ENCODE peak calls at places on chromosomes 11 and 22, in ten cellular contexts. Q is left ventricle myocardium inferior; L is mammary epithelial cell; R is testis; E is CD8-positive, alpha-beta T cell; N is bronchial epithelial cell; M is IMR-90; X is AG04450; A is AG04449; S is cardiac muscle cell. I is an unnamed sample.

GRCh38 chr11:103164093-103164796 is 55.0 kb downstream of the DYNC2H1 start:
- DNase-seq in Q (no peak), L (no peak), R (no peak), E (no peak), N (no peak), M (no peak), X (no peak), A (no peak), S (no peak), I (no peak)

GRCh38 chr22:46894081-46894671 is 131.7 kb downstream of the TBC1D22A start:
- DNase-seq in Q (no peak), L (no peak), R (peak), E (no peak), N (no peak), M (peak), X (no peak), A (no peak), S (no peak), I (peak)

GRCh38 chr11:113593698-113594308 is 112.3 kb downstream of the TMPRSS5 start:
- DNase-seq in Q (no peak), L (no peak), R (no peak), E (no peak), N (no peak), M (no peak), X (no peak), A (no peak), S (no peak), I (peak)

GRCh38 chr11:66291706-66292542 is at the start of gene TMEM151A:
- DNase-seq in Q (no peak), L (no peak), R (no peak), E (no peak), N (no peak), M (no peak), X (no peak), A (no peak), S (no peak), I (no peak)

GRCh38 chr11:95507794-95508193 is 276.8 kb upstream of the SESN3 start:
- DNase-seq in Q (no peak), L (no peak), R (no peak), E (no peak), N (no peak), M (no peak), X (no peak), A (no peak), S (no peak), I (no peak)

GRCh38 chr11:29024386-29024785 is 916.2 kb downstream of the METTL15 start:
- DNase-seq in Q (no peak), L (no peak), R (no peak), E (no peak), N (peak), M (peak), X (no peak), A (no peak), S (no peak), I (no peak)

GRCh38 chr11:76629853-76630599 is 40.5 kb downstream of the LRRC32 start:
- DNase-seq in Q (peak), L (no peak), R (peak), E (no peak), N (peak), M (peak), X (no peak), A (no peak), S (no peak), I (peak)

GRCh38 chr11:12724301-12725046 is 50.3 kb downstream of the TEAD1 start:
- DNase-seq in Q (peak), L (peak), R (peak), E (no peak), N (peak), M (peak), X (peak), A (peak), S (no peak), I (peak)

GRCh38 chr11:2567026-2567671 is 122.3 kb downstream of the KCNQ1 start:
- DNase-seq in Q (no peak), L (no peak), R (no peak), E (no peak), N (no peak), M (no peak), X (no peak), A (no peak), S (no peak), I (no peak)

GRCh38 chr11:110984147-110984546 is 261.4 kb upstream of the POU2AF2 start:
- DNase-seq in Q (no peak), L (peak), R (no peak), E (no peak), N (peak), M (peak), X (peak), A (no peak), S (no peak), I (peak)

GRCh38 chr11:45815747-45816146 is 10.8 kb downstream of the SLC35C1 start:
- DNase-seq in Q (no peak), L (peak), R (no peak), E (no peak), N (peak), M (peak), X (no peak), A (no peak), S (no peak), I (no peak)

GRCh38 chr11:126352934-126353801 is 2.3 kb upstream of the ST3GAL4 start:
- DNase-seq in Q (no peak), L (peak), R (no peak), E (no peak), N (peak), M (peak), X (no peak), A (no peak), S (no peak), I (peak)

GRCh38 chr11:77137421-77137820 is 9.4 kb downstream of the MYO7A start:
- DNase-seq in Q (no peak), L (no peak), R (no peak), E (no peak), N (no peak), M (no peak), X (no peak), A (no peak), S (no peak), I (no peak)

GRCh38 chr22:27997538-27997937 is 78.5 kb upstream of the PITPNB start:
- DNase-seq in Q (no peak), L (no peak), R (no peak), E (no peak), N (no peak), M (peak), X (no peak), A (no peak), S (no peak), I (no peak)

GRCh38 chr11:131637469-131638175 is 267.2 kb downstream of the NTM start:
- DNase-seq in Q (no peak), L (no peak), R (no peak), E (no peak), N (no peak), M (no peak), X (no peak), A (peak), S (no peak), I (no peak)

GRCh38 chr22:41565403-41566054 is 4.7 kb downstream of the CSDC2 start:
- DNase-seq in Q (no peak), L (peak), R (peak), E (no peak), N (peak), M (peak), X (peak), A (no peak), S (no peak), I (peak)

GRCh38 chr11:73647459-73648100 is 1.2 kb downstream of the PLEKHB1 start:
- DNase-seq in Q (peak), L (peak), R (peak), E (peak), N (peak), M (peak), X (peak), A (no peak), S (peak), I (peak)
- H3K4me3 ChIP-seq in Q (peak), L (no peak), R (no peak), E (peak), N (no peak), M (peak), X (peak), A (peak), S (peak), I (no peak)

GRCh38 chr22:49046546-49047305 is 780.9 kb downstream of the BRD1 start:
- DNase-seq in Q (no peak), L (no peak), R (peak), E (peak), N (no peak), M (no peak), X (no peak), A (no peak), S (peak), I (no peak)
- TF ChIP-seq CTCF in Q (peak), L (no peak), R (no peak), E (no peak), N (no peak), M (no peak), X (no peak), A (no peak), S (no peak), I (no peak)

DNA sequence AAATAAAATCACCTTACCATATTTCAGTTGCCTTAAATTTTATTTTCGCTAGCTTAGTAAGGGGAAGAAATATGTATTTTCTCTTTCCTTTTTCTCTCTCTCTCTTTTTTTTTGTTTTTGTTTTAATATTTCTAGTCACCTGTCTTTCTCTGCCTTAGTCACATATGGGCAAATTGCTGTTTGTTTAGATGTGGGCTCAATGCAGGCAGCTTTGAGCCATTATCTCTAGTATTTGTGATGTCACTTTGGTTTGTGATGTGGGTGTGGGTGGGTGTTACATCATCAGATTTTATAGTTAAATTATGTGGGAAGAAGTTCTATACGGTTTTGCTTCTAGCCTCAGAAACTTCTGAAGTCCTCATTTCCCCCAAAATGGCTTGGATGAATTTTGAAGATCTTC is at the start of gene C22orf31:
- DNase-seq in Q (no peak), L (no peak), R (no peak), E (no peak), N (no peak), M (peak), X (no peak), A (no peak), S (no peak), I (no peak)
- H3K4me3 ChIP-seq in Q (no peak), L (no peak), R (no peak), E (no peak), N (no peak), M (no peak), X (no peak), A (no peak), S (no peak), I (no peak)

GRCh38 chr11:31881825-31882224 is 70.7 kb upstream of the PAX6 start:
- DNase-seq in Q (no peak), L (no peak), R (no peak), E (no peak), N (no peak), M (no peak), X (no peak), A (no peak), S (no peak), I (no peak)

GRCh38 chr11:31884080-31884479 is 73.0 kb upstream of the PAX6 start:
- DNase-seq in Q (no peak), L (no peak), R (no peak), E (no peak), N (no peak), M (no peak), X (no peak), A (no peak), S (no peak), I (no peak)

GRCh38 chr11:31882951-31883392 is 71.8 kb upstream of the PAX6 start:
- DNase-seq in Q (no peak), L (no peak), R (no peak), E (no peak), N (no peak), M (no peak), X (no peak), A (no peak), S (no peak), I (no peak)

GRCh38 chr11:31883435-31883834 is 72.3 kb upstream of the PAX6 start:
- DNase-seq in Q (no peak), L (no peak), R (no peak), E (no peak), N (no peak), M (no peak), X (no peak), A (no peak), S (no peak), I (no peak)

GRCh38 chr11:31887180-31887579 is 76.1 kb upstream of the PAX6 start:
- DNase-seq in Q (no peak), L (no peak), R (no peak), E (no peak), N (no peak), M (no peak), X (no peak), A (no peak), S (no peak), I (no peak)
- TF ChIP-seq CTCF in Q (no peak), L (peak), R (no peak), E (no peak), N (no peak), M (no peak), X (no peak), A (no peak), S (peak), I (peak)

GRCh38 chr11:107731911-107732310 is 20.1 kb upstream of the SLN start:
- DNase-seq in Q (no peak), L (no peak), R (no peak), E (no peak), N (no peak), M (no peak), X (no peak), A (no peak), S (no peak), I (no peak)

GRCh38 chr11:107732327-107733051 is 20.6 kb upstream of the SLN start:
- DNase-seq in Q (no peak), L (no peak), R (no peak), E (no peak), N (no peak), M (no peak), X (no peak), A (no peak), S (no peak), I (no peak)

GRCh38 chr11:107736546-107736945 is 24.7 kb upstream of the SLN start:
- DNase-seq in Q (no peak), L (no peak), R (no peak), E (no peak), N (no peak), M (no peak), X (no peak), A (no peak), S (no peak), I (no peak)

GRCh38 chr11:107733518-107733917 is 21.7 kb upstream of the SLN start:
- DNase-seq in Q (no peak), L (no peak), R (no peak), E (no peak), N (peak), M (no peak), X (no peak), A (no peak), S (no peak), I (peak)
- H3K4me3 ChIP-seq in Q (no peak), L (no peak), R (no peak), E (no peak), N (no peak), M (no peak), X (no peak), A (no peak), S (no peak), I (no peak)

GRCh38 chr11:122782222-122782621 is 56.1 kb upstream of the CRTAM start:
- DNase-seq in Q (no peak), L (no peak), R (no peak), E (no peak), N (no peak), M (no peak), X (no peak), A (no peak), S (no peak), I (no peak)

GRCh38 chr11:122784325-122785155 is 53.8 kb upstream of the CRTAM start:
- DNase-seq in Q (no peak), L (peak), R (peak), E (no peak), N (peak), M (peak), X (peak), A (peak), S (peak), I (peak)

GRCh38 chr11:122779047-122779629 is 59.2 kb upstream of the CRTAM start:
- DNase-seq in Q (no peak), L (no peak), R (no peak), E (no peak), N (no peak), M (no peak), X (no peak), A (no peak), S (no peak), I (peak)

GRCh38 chr11:122780296-122780949 is 57.9 kb upstream of the CRTAM start:
- DNase-seq in Q (no peak), L (no peak), R (no peak), E (no peak), N (no peak), M (no peak), X (no peak), A (no peak), S (no peak), I (no peak)

DNA sequence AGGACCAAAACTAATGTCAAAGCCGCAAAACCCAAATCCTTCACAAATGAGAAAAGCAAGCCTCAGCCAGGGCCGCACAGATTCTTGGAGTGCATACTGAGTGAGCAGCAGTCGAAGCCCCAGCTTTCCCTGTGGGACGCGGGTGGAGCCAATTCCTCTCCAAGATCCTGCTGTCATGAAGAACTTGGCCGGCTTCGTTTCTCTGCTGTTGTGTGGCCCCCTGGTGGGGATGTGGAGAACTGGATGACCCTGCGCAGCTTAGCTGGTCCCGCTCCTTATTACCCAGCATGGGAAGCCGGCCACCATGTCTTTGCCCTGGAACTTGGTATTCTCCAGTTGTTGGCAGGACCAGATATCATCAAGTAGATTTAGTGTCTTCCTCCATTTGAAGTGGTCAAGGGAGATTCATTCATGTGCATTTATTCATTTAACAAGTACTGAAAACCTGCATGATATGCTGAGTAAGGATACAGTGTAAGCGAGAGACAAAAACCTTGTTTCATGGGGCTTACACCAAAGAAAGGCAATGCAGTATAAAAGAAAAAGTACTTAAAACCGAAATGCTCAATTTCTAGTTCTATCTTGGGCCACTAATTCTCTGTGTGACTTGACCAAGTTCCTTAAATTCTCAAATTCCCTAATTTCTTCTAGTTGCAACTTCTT is 56.8 kb upstream of the CRTAM start:
- DNase-seq in Q (peak), L (peak), R (peak), E (peak), N (peak), M (peak), X (peak), A (peak), S (peak), I (peak)
- TF ChIP-seq CTCF in Q (peak), L (peak), R (peak), E (peak), N (peak), M (peak), X (peak), A (peak), S (peak), I (peak)

I was measured in fibroblast of villous mesenchyme.